ENCODE peak calls at places on chromosome 15, in seven cellular contexts. R, W, Y, T, L, K and N are unnamed samples.

GRCh38 chr15:43204016-43204901 is 16.6 kb downstream of the EPB42 start:
- DNase-seq in L (peak), K (peak), T (peak), R (peak), W (peak), Y (no peak), N (peak)

GRCh38 chr15:44662478-44663409 is 718 bp downstream of the SPG11 start:
- DNase-seq in R (peak), K (peak), Y (peak), L (peak), T (peak), W (peak), N (peak)

GRCh38 chr15:68301300-68301699 is 23.8 kb downstream of the FEM1B start:
- DNase-seq in R (no peak), T (no peak), K (no peak), L (no peak), Y (no peak), W (no peak), N (no peak)

GRCh38 chr15:69629631-69630161 is 177.1 kb downstream of the RPLP1 start:
- DNase-seq in L (no peak), Y (no peak), T (no peak), R (no peak), W (no peak), K (peak), N (no peak)

GRCh38 chr15:68229386-68230156 is at the start of gene CLN6:
- DNase-seq in T (peak), R (peak), W (peak), K (peak), Y (peak), L (peak), N (peak)

GRCh38 chr15:89430530-89431341 is 65.6 kb downstream of the RHCG start:
- DNase-seq in Y (peak), L (peak), K (peak), W (peak), R (peak), T (peak), N (peak)

GRCh38 chr15:101618861-101619614 is 33.1 kb downstream of the TM2D3 start:
- DNase-seq in K (no peak), Y (no peak), L (no peak), W (no peak), R (no peak), T (no peak), N (no peak)

GRCh38 chr15:48636511-48636910 is 9.0 kb downstream of the FBN1 start:
- DNase-seq in R (no peak), T (no peak), Y (no peak), W (peak), L (no peak), K (no peak), N (no peak)

GRCh38 chr15:66039117-66039860 is 170.0 kb downstream of the RAB11A start:
- DNase-seq in T (no peak), R (no peak), L (no peak), K (no peak), Y (no peak), W (no peak), N (no peak)

GRCh38 chr15:40307421-40308165 is at the start of gene PLCB2:
- DNase-seq in T (no peak), Y (no peak), L (no peak), K (peak), W (no peak), R (peak), N (no peak)

GRCh38 chr15:52789601-52790165 is 453 bp downstream of the ONECUT1 start:
- DNase-seq in K (no peak), R (no peak), L (peak), Y (no peak), W (no peak), T (peak), N (no peak)

GRCh38 chr15:76335851-76336253 is 721 bp upstream of the ISL2 start:
- DNase-seq in L (no peak), W (no peak), T (no peak), K (no peak), R (no peak), Y (no peak), N (no peak)

GRCh38 chr15:56552668-56553067 is 87.7 kb upstream of the MNS1 start:
- DNase-seq in R (no peak), K (no peak), Y (no peak), W (no peak), T (no peak), L (no peak), N (no peak)

GRCh38 chr15:92463352-92463751 is 69.7 kb downstream of the ST8SIA2 start:
- DNase-seq in R (no peak), W (no peak), Y (no peak), K (no peak), L (no peak), T (no peak), N (no peak)

GRCh38 chr15:61582092-61582491 is 353.0 kb upstream of the RORA start:
- DNase-seq in W (no peak), Y (no peak), L (no peak), T (no peak), K (no peak), R (no peak), N (no peak)

GRCh38 chr15:66253643-66254363 is at the start of gene MEGF11:
- DNase-seq in T (peak), K (no peak), W (no peak), L (peak), Y (no peak), R (peak), N (peak)

GRCh38 chr15:77584201-77584600 is 48.5 kb downstream of the LINGO1 start:
- DNase-seq in R (no peak), K (no peak), Y (no peak), T (no peak), L (no peak), W (no peak), N (no peak)

GRCh38 chr15:69388259-69388658 is 25.9 kb upstream of the KIF23 start:
- DNase-seq in W (no peak), L (no peak), K (no peak), Y (no peak), T (no peak), R (no peak), N (no peak)

GRCh38 chr15:74956648-74957300 is at the start of gene RPP25:
- DNase-seq in R (peak), K (peak), Y (no peak), W (peak), L (peak), T (peak), N (peak)

GRCh38 chr15:66774001-66774814 is 72.2 kb downstream of the SMAD6 start:
- DNase-seq in Y (peak), K (peak), W (peak), T (peak), L (peak), R (peak), N (peak)

GRCh38 chr15:90553248-90553745 is 23.6 kb downstream of the CRTC3 start:
- DNase-seq in T (peak), Y (no peak), R (no peak), L (no peak), K (no peak), W (peak), N (no peak)

GRCh38 chr15:63491116-63491817 is 13.1 kb upstream of the USP3 start:
- DNase-seq in R (no peak), W (no peak), Y (no peak), K (no peak), L (no peak), T (no peak), N (no peak)

GRCh38 chr15:58441376-58442070 is 9.7 kb downstream of the LIPC start:
- DNase-seq in Y (no peak), L (peak), R (no peak), W (peak), T (no peak), K (no peak), N (no peak)

GRCh38 chr15:33451385-33451784 is 140.6 kb downstream of the RYR3 start:
- DNase-seq in W (no peak), Y (no peak), K (no peak), R (no peak), L (no peak), T (no peak), N (no peak)

GRCh38 chr15:55738715-55739114 is 4.2 kb downstream of the PRTG start:
- DNase-seq in W (no peak), T (no peak), K (no peak), R (no peak), Y (no peak), L (no peak), N (no peak)

GRCh38 chr15:78685157-78685830 is 44.3 kb upstream of the CHRNB4 start:
- DNase-seq in R (no peak), L (no peak), K (no peak), T (no peak), W (no peak), Y (no peak), N (no peak)